ENCODE peak calls at places on chromosomes 2 and 18, in ten cellular contexts. J, F, C, U, O, S, Z, W, M and R are unnamed samples.

GRCh38 chr2:201111096-201111495 is 4.9 kb upstream of the CFLAR start:
- DNase-seq in J (no peak), F (no peak), C (no peak), U (no peak), O (no peak), S (no peak), Z (no peak), W (peak), M (no peak), R (no peak)

GRCh38 chr18:75176849-75177248 is 32.1 kb downstream of the PTGR3 start:
- DNase-seq in J (no peak), F (no peak), C (no peak), U (no peak), O (no peak), S (no peak), Z (no peak), W (no peak), M (no peak), R (no peak)

GRCh38 chr2:225479386-225479785 is 79.9 kb downstream of the NYAP2 start:
- DNase-seq in J (no peak), F (no peak), C (no peak), U (no peak), O (no peak), S (no peak), Z (no peak), W (peak), M (no peak), R (no peak)

GRCh38 chr2:27887830-27888229 is 2.4 kb downstream of the RBKS start:
- DNase-seq in J (no peak), F (no peak), C (no peak), U (no peak), O (no peak), S (no peak), Z (no peak), W (no peak), M (no peak), R (no peak)

GRCh38 chr18:48408727-48409590 is at the start of gene ZBTB7C:
- DNase-seq in J (no peak), F (no peak), C (peak), U (no peak), O (peak), S (no peak), Z (no peak), W (peak), M (peak), R (peak)

GRCh38 chr2:138395565-138396306 is 105.8 kb upstream of the SPOPL start:
- DNase-seq in J (no peak), F (no peak), C (no peak), U (no peak), O (no peak), S (no peak), Z (no peak), W (peak), M (no peak), R (no peak)

GRCh38 chr2:102677219-102678215 is 58.2 kb downstream of the SLC9A2 start:
- DNase-seq in J (no peak), F (no peak), C (no peak), U (no peak), O (no peak), S (no peak), Z (no peak), W (no peak), M (no peak), R (no peak)

GRCh38 chr2:160351978-160352377 is 141.6 kb downstream of the RBMS1 start:
- DNase-seq in J (no peak), F (no peak), C (no peak), U (peak), O (no peak), S (no peak), Z (no peak), W (peak), M (no peak), R (no peak)

GRCh38 chr2:174759381-174760064 is 4.7 kb downstream of the CHRNA1 start:
- DNase-seq in J (no peak), F (no peak), C (no peak), U (no peak), O (no peak), S (no peak), Z (no peak), W (no peak), M (no peak), R (no peak)

GRCh38 chr2:235827585-235827992 is 333.7 kb downstream of the AGAP1 start:
- DNase-seq in J (no peak), F (no peak), C (no peak), U (peak), O (no peak), S (no peak), Z (no peak), W (peak), M (no peak), R (no peak)

DNA sequence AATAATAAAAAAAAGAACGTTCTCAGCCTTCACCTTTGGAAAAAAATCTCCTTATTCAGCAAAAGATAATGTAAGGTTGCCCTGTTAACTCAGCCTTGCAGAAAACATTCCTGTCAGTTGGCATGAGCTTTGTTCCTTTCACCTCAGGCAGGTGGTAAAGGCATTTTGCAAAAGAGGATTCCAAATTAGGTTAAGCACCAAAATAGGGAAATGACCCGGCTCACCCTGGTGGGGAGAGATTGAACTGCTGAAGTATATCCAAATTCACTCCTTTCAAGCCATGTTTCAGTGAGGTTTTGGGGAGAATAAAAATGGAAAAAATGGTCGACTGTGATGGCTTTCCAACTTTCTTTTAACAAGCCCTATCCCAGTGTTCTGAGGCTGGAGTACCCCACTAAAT is 1988.8 kb upstream of the PIK3C3 start:
- DNase-seq in J (no peak), F (no peak), C (no peak), U (no peak), O (no peak), S (no peak), Z (no peak), W (no peak), M (no peak), R (no peak)
- TF ChIP-seq CTCF in J (no peak), F (no peak), C (peak), U (no peak), O (no peak), S (no peak), Z (no peak), W (peak), M (peak), R (peak)

GRCh38 chr2:164696634-164697033 is 75.4 kb upstream of the GRB14 start:
- DNase-seq in J (no peak), F (no peak), C (no peak), U (peak), O (no peak), S (no peak), Z (no peak), W (no peak), M (no peak), R (no peak)
- TF ChIP-seq CTCF in J (no peak), F (no peak), C (peak), U (peak), O (no peak), S (no peak), Z (peak), W (no peak), M (no peak), R (peak)

GRCh38 chr2:220053919-220054318 is 426.5 kb downstream of the SLC4A3 start:
- DNase-seq in J (no peak), F (no peak), C (peak), U (no peak), O (no peak), S (no peak), Z (no peak), W (no peak), M (no peak), R (no peak)
- TF ChIP-seq CTCF in J (no peak), F (no peak), C (peak), U (peak), O (peak), S (no peak), Z (peak), W (peak), M (peak), R (peak)

GRCh38 chr2:213490087-213490486 is 205.8 kb downstream of the SPAG16 start:
- DNase-seq in J (no peak), F (no peak), C (peak), U (no peak), O (no peak), S (no peak), Z (no peak), W (no peak), M (no peak), R (no peak)
- TF ChIP-seq CTCF in J (no peak), F (no peak), C (peak), U (no peak), O (no peak), S (no peak), Z (no peak), W (no peak), M (peak), R (peak)

DNA sequence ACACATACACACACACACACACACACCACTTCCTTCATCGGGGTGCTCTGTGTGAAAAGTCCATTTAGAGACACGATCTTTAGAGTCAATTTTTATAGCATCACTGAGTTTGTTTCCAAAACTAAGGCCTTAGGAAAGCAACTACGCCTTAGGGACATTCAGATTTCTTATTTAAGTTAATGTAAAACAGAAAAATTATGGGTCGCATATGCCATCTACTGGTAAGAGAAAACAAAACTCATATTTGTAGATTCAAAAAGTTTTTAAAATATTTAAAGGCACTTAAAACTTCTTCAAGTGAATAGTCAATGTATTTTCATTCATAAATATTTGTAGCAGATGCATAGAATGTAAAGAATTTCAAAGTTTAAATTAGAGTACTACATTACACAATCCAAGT is 166.2 kb downstream of the ATAD2B start:
- DNase-seq in J (no peak), F (no peak), C (no peak), U (peak), O (no peak), S (no peak), Z (no peak), W (peak), M (no peak), R (no peak)
- TF ChIP-seq CTCF in J (no peak), F (no peak), C (no peak), U (peak), O (no peak), S (peak), Z (no peak), W (peak), M (peak), R (peak)